ENCODE peak calls at places on chromosomes 3 and 15, in ten cellular contexts. S is colonic mucosa, D is neural crest cell, B is breast epithelium, X is AG10803, E is vagina, R is bronchial epithelial cell, F is astrocyte of the spinal cord, C is fibroblast of pulmonary artery, K is nephron progenitor cell. N is an unnamed sample.

GRCh38 chr15:35654334-35654733 is 108.4 kb upstream of the DPH6 start:
- DNase-seq in S (no peak), D (no peak), B (no peak), X (no peak), E (no peak), R (no peak), F (no peak), C (no peak), K (no peak), N (no peak)

GRCh38 chr15:100199711-100200286 is 142.0 kb downstream of the ADAMTS17 start:
- DNase-seq in S (no peak), D (no peak), B (no peak), X (no peak), E (peak; percentile 70), R (no peak), F (no peak), C (no peak), K (no peak), N (no peak)

GRCh38 chr3:71305246-71306206 is 278.0 kb downstream of the FOXP1 start:
- DNase-seq in S (peak; percentile 36), D (peak; percentile 16), B (peak; percentile 21), X (no peak), E (no peak), R (peak; percentile 34), F (peak; percentile 62), C (peak; percentile 32), K (peak; percentile 34), N (no peak)

GRCh38 chr3:141462176-141462859 is 24.5 kb upstream of the RASA2 start:
- DNase-seq in S (no peak), D (no peak), B (no peak), X (no peak), E (no peak), R (no peak), F (no peak), C (no peak), K (no peak), N (no peak)

GRCh38 chr15:55588070-55588817 is at the start of gene PYGO1:
- DNase-seq in S (peak; percentile 28), D (peak; percentile 65), B (no peak), X (peak; percentile 63), E (no peak), R (peak; percentile 2), F (peak; percentile 74), C (peak; percentile 66), K (peak; percentile 77), N (no peak)

GRCh38 chr3:108093616-108094015 is 2.8 kb upstream of the CD47 start:
- DNase-seq in S (no peak), D (no peak), B (no peak), X (no peak), E (no peak), R (no peak), F (no peak), C (no peak), K (no peak), N (no peak)

GRCh38 chr15:96038650-96039049 is 291.9 kb upstream of the NR2F2 start:
- DNase-seq in S (no peak), D (no peak), B (no peak), X (no peak), E (no peak), R (no peak), F (no peak), C (no peak), K (no peak), N (no peak)

GRCh38 chr3:22039156-22039555 is 288.1 kb upstream of the ZNF385D start:
- DNase-seq in S (no peak), D (no peak), B (no peak), X (no peak), E (no peak), R (no peak), F (no peak), C (no peak), K (no peak), N (no peak)

GRCh38 chr3:123314409-123315270 is 112.9 kb downstream of the SEC22A start:
- DNase-seq in S (no peak), D (no peak), B (no peak), X (no peak), E (no peak), R (no peak), F (no peak), C (no peak), K (no peak), N (no peak)

GRCh38 chr3:12424635-12425319 is 59.5 kb upstream of the TSEN2 start:
- DNase-seq in S (no peak), D (no peak), B (no peak), X (no peak), E (no peak), R (no peak), F (no peak), C (no peak), K (no peak), N (no peak)

GRCh38 chr3:168060317-168060716 is 35.4 kb downstream of the GOLIM4 start:
- DNase-seq in S (no peak), D (no peak), B (no peak), X (no peak), E (no peak), R (no peak), F (no peak), C (no peak), K (no peak), N (no peak)

DNA sequence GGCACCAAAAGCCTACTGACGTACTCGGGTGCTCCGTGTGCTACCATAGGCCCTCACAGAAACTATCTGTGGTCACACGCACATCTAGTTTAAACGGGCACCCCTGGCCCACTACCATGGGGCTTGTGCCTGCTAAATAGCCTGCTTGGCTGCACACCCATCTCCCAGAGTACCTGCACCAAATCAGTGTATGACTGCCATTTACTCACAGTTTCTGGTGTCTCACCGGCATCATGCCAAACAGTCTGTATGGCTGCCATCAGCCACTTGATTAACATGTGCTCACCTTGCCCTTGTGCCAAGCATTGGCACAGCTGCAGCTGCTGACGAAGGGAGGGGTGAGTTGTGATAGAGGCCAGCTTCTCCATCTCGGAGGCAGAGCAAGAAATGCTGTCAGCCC is 232.7 kb downstream of the IGSF11 start:
- DNase-seq in S (no peak), D (no peak), B (no peak), X (no peak), E (no peak), R (no peak), F (no peak), C (no peak), K (no peak), N (no peak)
- TF ChIP-seq CTCF in S (no peak), D (no peak), B (no peak), X (no peak), E (no peak), R (no peak), F (no peak), C (no peak), K (no peak), N (no peak)

DNA sequence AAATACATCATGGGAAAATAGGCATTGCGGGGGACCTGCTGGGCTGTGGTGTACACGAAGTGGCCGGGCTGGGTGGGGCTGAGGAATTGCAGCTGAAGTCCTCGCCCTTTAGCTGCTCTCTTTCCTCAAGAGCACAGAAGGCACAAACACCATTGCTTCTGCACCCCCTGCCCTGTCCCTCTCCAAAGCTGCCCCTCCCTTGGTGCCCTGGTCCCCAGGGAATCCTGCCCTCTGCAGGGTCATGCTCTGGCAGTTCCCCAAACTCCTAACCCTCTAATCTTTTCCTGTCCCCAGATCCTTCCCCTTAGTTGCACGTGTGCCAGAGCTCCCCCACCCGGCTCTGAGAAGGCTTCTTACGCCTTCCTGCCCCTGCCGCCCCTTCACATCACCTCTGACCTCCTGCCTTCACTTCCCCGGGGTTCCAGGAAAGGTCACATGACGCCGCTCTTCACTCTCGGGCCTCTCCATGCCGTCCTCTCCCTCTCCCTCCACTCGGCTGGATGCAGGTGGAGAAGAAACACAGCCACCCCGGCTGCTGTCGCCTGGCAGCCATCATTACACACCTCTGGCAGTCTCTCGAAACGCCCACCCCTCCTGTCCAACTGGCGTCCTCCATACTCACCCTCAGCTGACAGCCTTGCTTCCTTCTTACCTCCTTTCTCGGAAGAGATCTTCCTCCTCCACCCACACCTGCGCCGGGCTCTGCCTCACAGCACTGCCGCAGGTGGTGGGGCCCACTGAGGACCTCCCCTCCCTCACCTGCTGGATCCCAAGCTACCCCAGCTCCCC is 6.9 kb upstream of the PCSK6 start:
- DNase-seq in S (peak; percentile 55), D (no peak), B (peak; percentile 5), X (no peak), E (no peak), R (no peak), F (no peak), C (no peak), K (peak; percentile 23), N (no peak)
- TF ChIP-seq CTCF in S (no peak), D (no peak), B (no peak), X (no peak), E (no peak), R (no peak), F (no peak), C (no peak), K (no peak), N (no peak)

GRCh38 chr3:16721494-16721893 is 116.3 kb upstream of the DAZL start:
- DNase-seq in S (no peak), D (no peak), B (no peak), X (no peak), E (no peak), R (no peak), F (no peak), C (no peak), K (no peak), N (no peak)

GRCh38 chr3:16720367-16720766 is 115.1 kb upstream of the DAZL start:
- DNase-seq in S (no peak), D (no peak), B (no peak), X (no peak), E (no peak), R (no peak), F (peak; percentile 48), C (no peak), K (no peak), N (no peak)

GRCh38 chr3:16719426-16719825 is 114.2 kb upstream of the DAZL start:
- DNase-seq in S (no peak), D (no peak), B (no peak), X (no peak), E (no peak), R (no peak), F (no peak), C (no peak), K (no peak), N (no peak)

GRCh38 chr3:16724487-16724886 is 119.3 kb upstream of the DAZL start:
- DNase-seq in S (no peak), D (no peak), B (no peak), X (no peak), E (no peak), R (no peak), F (peak; percentile 24), C (peak; percentile 30), K (no peak), N (no peak)

DNA sequence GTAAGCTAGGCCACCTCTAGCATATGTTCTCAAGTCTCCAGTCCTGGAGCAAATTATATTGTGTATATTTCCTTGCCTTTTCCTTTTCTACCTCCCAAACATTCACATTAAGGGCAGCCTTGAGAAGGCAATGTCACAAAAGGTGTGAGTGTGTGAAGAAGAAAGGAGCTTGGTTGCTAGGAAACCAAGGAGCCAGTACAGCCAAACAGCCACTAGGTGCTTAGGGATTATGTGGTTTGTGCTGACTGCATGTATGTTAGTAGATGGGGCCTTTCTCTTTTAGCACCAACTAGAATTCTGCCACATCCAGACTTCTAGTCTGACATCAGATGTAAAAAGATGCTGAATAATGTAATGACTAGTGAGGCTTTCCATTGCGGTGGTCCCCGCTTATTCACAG is 118.8 kb upstream of the DAZL start:
- DNase-seq in S (no peak), D (no peak), B (no peak), X (peak; percentile 19), E (no peak), R (peak; percentile 44), F (peak; percentile 53), C (peak; percentile 43), K (no peak), N (no peak)
- TF ChIP-seq CTCF in S (no peak), D (peak; percentile 40), B (no peak), X (no peak), E (no peak), R (peak; percentile 36), F (peak; percentile 35), C (peak; percentile 28), K (no peak), N (no peak)

GRCh38 chr3:42670670-42671069 is 14.7 kb upstream of the KLHL40 start:
- DNase-seq in S (no peak), D (no peak), B (no peak), X (no peak), E (no peak), R (no peak), F (no peak), C (no peak), K (no peak), N (no peak)
- TF ChIP-seq CTCF in S (no peak), D (no peak), B (no peak), X (no peak), E (no peak), R (no peak), F (no peak), C (no peak), K (no peak), N (no peak)